ENCODE peak calls at places on chromosomes 13 and 19, in seven cellular contexts. One of them, this sample, is unnamed.

GRCh38 chr13:20401958-20402856 is 123.5 kb downstream of the CRYL1 start:
- DNase-seq in heart left ventricle: no peak
- DNase-seq in cardiac muscle cell: no peak
- DNase-seq in fibroblast of lung: peak; percentile 42
- DNase-seq in heart right ventricle: no peak
- DNase-seq in suprapubic skin: no peak
- DNase-seq in stomach: peak; percentile 15
- DNase-seq in this sample: peak; percentile 69

GRCh38 chr13:23547000-23547590 is 23.1 kb upstream of the TNFRSF19 start:
- DNase-seq in heart left ventricle: peak; percentile 58
- DNase-seq in cardiac muscle cell: no peak
- DNase-seq in fibroblast of lung: peak; percentile 45
- DNase-seq in heart right ventricle: peak; percentile 80
- DNase-seq in suprapubic skin: no peak
- DNase-seq in stomach: no peak
- DNase-seq in this sample: no peak

GRCh38 chr19:18114483-18114882 is 16.9 kb downstream of the MAST3 start:
- DNase-seq in heart left ventricle: no peak
- DNase-seq in cardiac muscle cell: no peak
- DNase-seq in fibroblast of lung: no peak
- DNase-seq in heart right ventricle: no peak
- DNase-seq in suprapubic skin: no peak
- DNase-seq in stomach: no peak
- DNase-seq in this sample: no peak

GRCh38 chr13:75258159-75258782 is 223.7 kb downstream of the TBC1D4 start:
- DNase-seq in heart left ventricle: no peak
- DNase-seq in cardiac muscle cell: peak; percentile 54
- DNase-seq in fibroblast of lung: peak; percentile 68
- DNase-seq in heart right ventricle: no peak
- DNase-seq in suprapubic skin: no peak
- DNase-seq in stomach: no peak
- DNase-seq in this sample: no peak

GRCh38 chr19:19628499-19629134 is 597 bp upstream of the LPAR2 start:
- DNase-seq in heart left ventricle: no peak
- DNase-seq in cardiac muscle cell: peak; percentile 86
- DNase-seq in fibroblast of lung: peak; percentile 72
- DNase-seq in heart right ventricle: no peak
- DNase-seq in suprapubic skin: no peak
- DNase-seq in stomach: peak; percentile 85
- DNase-seq in this sample: peak; percentile 62

GRCh38 chr13:100941811-100942361 is 267.3 kb upstream of the TMTC4 start:
- DNase-seq in heart left ventricle: no peak
- DNase-seq in cardiac muscle cell: no peak
- DNase-seq in fibroblast of lung: no peak
- DNase-seq in heart right ventricle: no peak
- DNase-seq in suprapubic skin: no peak
- DNase-seq in stomach: no peak
- DNase-seq in this sample: no peak

GRCh38 chr13:48220592-48221300 is 12.3 kb upstream of the ITM2B start:
- DNase-seq in heart left ventricle: no peak
- DNase-seq in cardiac muscle cell: no peak
- DNase-seq in fibroblast of lung: no peak
- DNase-seq in heart right ventricle: no peak
- DNase-seq in suprapubic skin: no peak
- DNase-seq in stomach: no peak
- DNase-seq in this sample: no peak

GRCh38 chr19:45774765-45775164 is 5.7 kb upstream of the SIX5 start:
- DNase-seq in heart left ventricle: no peak
- DNase-seq in cardiac muscle cell: no peak
- DNase-seq in fibroblast of lung: no peak
- DNase-seq in heart right ventricle: no peak
- DNase-seq in suprapubic skin: no peak
- DNase-seq in stomach: no peak
- DNase-seq in this sample: no peak

GRCh38 chr13:23356368-23356767 is 77.1 kb downstream of the SACS start:
- DNase-seq in heart left ventricle: no peak
- DNase-seq in cardiac muscle cell: no peak
- DNase-seq in fibroblast of lung: no peak
- DNase-seq in heart right ventricle: no peak
- DNase-seq in suprapubic skin: no peak
- DNase-seq in stomach: no peak
- DNase-seq in this sample: no peak

GRCh38 chr19:20179946-20180345 is 12.9 kb downstream of the ZNF486 start:
- DNase-seq in heart left ventricle: no peak
- DNase-seq in cardiac muscle cell: no peak
- DNase-seq in fibroblast of lung: no peak
- DNase-seq in heart right ventricle: no peak
- DNase-seq in suprapubic skin: no peak
- DNase-seq in stomach: no peak
- DNase-seq in this sample: no peak

GRCh38 chr13:48586591-48587103 is 53.8 kb upstream of the RCBTB2 start:
- DNase-seq in heart left ventricle: peak; percentile 75
- DNase-seq in cardiac muscle cell: no peak
- DNase-seq in fibroblast of lung: peak; percentile 24
- DNase-seq in heart right ventricle: peak; percentile 51
- DNase-seq in suprapubic skin: no peak
- DNase-seq in stomach: peak; percentile 54
- DNase-seq in this sample: no peak

GRCh38 chr13:64958106-64958505 is 2272.0 kb downstream of the PCDH9 start:
- DNase-seq in heart left ventricle: no peak
- DNase-seq in cardiac muscle cell: no peak
- DNase-seq in fibroblast of lung: no peak
- DNase-seq in heart right ventricle: no peak
- DNase-seq in suprapubic skin: no peak
- DNase-seq in stomach: no peak
- DNase-seq in this sample: no peak

GRCh38 chr13:49610176-49610575 is 18.1 kb upstream of the ARL11 start:
- DNase-seq in heart left ventricle: peak; percentile 27
- DNase-seq in cardiac muscle cell: peak; percentile 93
- DNase-seq in fibroblast of lung: no peak
- DNase-seq in heart right ventricle: no peak
- DNase-seq in suprapubic skin: no peak
- DNase-seq in stomach: no peak
- DNase-seq in this sample: no peak

GRCh38 chr13:41611385-41611784 is 154.0 kb downstream of the RGCC start:
- DNase-seq in heart left ventricle: no peak
- DNase-seq in cardiac muscle cell: no peak
- DNase-seq in fibroblast of lung: no peak
- DNase-seq in heart right ventricle: no peak
- DNase-seq in suprapubic skin: no peak
- DNase-seq in stomach: no peak
- DNase-seq in this sample: no peak

GRCh38 chr13:87754097-87754496 is 82.9 kb downstream of the SLITRK5 start:
- DNase-seq in heart left ventricle: no peak
- DNase-seq in cardiac muscle cell: no peak
- DNase-seq in fibroblast of lung: no peak
- DNase-seq in heart right ventricle: no peak
- DNase-seq in suprapubic skin: no peak
- DNase-seq in stomach: no peak
- DNase-seq in this sample: no peak

GRCh38 chr19:20339444-20339843 is 172.4 kb downstream of the ZNF486 start:
- DNase-seq in heart left ventricle: no peak
- DNase-seq in cardiac muscle cell: no peak
- DNase-seq in fibroblast of lung: no peak
- DNase-seq in heart right ventricle: no peak
- DNase-seq in suprapubic skin: no peak
- DNase-seq in stomach: no peak
- DNase-seq in this sample: no peak

GRCh38 chr19:40605201-40605971 is 4.2 kb downstream of the LTBP4 start:
- DNase-seq in heart left ventricle: peak; percentile 65
- DNase-seq in cardiac muscle cell: peak; percentile 72
- DNase-seq in fibroblast of lung: peak; percentile 63
- DNase-seq in heart right ventricle: peak; percentile 76
- DNase-seq in suprapubic skin: no peak
- DNase-seq in stomach: peak; percentile 86
- DNase-seq in this sample: peak; percentile 86

GRCh38 chr13:29621401-29621800 is 25.9 kb upstream of the SLC7A1 start:
- DNase-seq in heart left ventricle: no peak
- DNase-seq in cardiac muscle cell: no peak
- DNase-seq in fibroblast of lung: no peak
- DNase-seq in heart right ventricle: no peak
- DNase-seq in suprapubic skin: no peak
- DNase-seq in stomach: no peak
- DNase-seq in this sample: peak; percentile 64

GRCh38 chr13:29619995-29620394 is 24.5 kb upstream of the SLC7A1 start:
- DNase-seq in heart left ventricle: no peak
- DNase-seq in cardiac muscle cell: no peak
- DNase-seq in fibroblast of lung: no peak
- DNase-seq in heart right ventricle: no peak
- DNase-seq in suprapubic skin: no peak
- DNase-seq in stomach: no peak
- DNase-seq in this sample: peak; percentile 70

GRCh38 chr13:29624997-29625396 is 29.5 kb upstream of the SLC7A1 start:
- DNase-seq in heart left ventricle: no peak
- DNase-seq in cardiac muscle cell: no peak
- DNase-seq in fibroblast of lung: no peak
- DNase-seq in heart right ventricle: no peak
- DNase-seq in suprapubic skin: no peak
- DNase-seq in stomach: no peak
- DNase-seq in this sample: no peak

DNA sequence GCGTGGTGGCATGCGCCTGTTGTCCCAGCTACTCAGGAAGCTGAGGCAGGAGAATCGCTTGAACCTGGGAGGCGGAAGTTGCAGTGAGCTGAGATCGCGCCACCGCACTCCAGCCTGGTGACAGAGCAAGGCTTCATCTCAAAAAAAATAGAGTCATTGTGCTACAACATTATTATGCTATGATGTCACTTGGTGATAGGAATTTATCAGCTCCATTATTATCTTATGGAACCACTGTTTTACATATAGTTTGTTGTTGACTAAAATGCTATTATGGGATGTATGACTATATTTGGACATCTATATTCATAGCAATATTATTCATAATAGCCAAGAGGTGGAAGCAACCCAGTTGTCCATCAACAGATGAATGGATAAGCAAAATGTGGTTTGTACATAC is 26.4 kb upstream of the SLC7A1 start:
- DNase-seq in heart left ventricle: no peak
- DNase-seq in cardiac muscle cell: no peak
- DNase-seq in fibroblast of lung: no peak
- DNase-seq in heart right ventricle: no peak
- DNase-seq in suprapubic skin: no peak
- DNase-seq in stomach: no peak
- DNase-seq in this sample: no peak
- H3K27me3 ChIP-seq in heart left ventricle: no peaks in the 10 kb centered on the region
- H3K27me3 ChIP-seq in cardiac muscle cell: no peaks in the 10 kb centered on the region
- H3K27me3 ChIP-seq in fibroblast of lung: no peaks in the 10 kb centered on the region
- H3K27me3 ChIP-seq in heart right ventricle: no peaks in the 10 kb centered on the region
- H3K27me3 ChIP-seq in suprapubic skin: no peaks in the 10 kb centered on the region
- H3K27me3 ChIP-seq in stomach: no peaks in the 10 kb centered on the region
- H3K27me3 ChIP-seq in this sample: peaks cover 4% of the 10 kb centered on the region

DNA sequence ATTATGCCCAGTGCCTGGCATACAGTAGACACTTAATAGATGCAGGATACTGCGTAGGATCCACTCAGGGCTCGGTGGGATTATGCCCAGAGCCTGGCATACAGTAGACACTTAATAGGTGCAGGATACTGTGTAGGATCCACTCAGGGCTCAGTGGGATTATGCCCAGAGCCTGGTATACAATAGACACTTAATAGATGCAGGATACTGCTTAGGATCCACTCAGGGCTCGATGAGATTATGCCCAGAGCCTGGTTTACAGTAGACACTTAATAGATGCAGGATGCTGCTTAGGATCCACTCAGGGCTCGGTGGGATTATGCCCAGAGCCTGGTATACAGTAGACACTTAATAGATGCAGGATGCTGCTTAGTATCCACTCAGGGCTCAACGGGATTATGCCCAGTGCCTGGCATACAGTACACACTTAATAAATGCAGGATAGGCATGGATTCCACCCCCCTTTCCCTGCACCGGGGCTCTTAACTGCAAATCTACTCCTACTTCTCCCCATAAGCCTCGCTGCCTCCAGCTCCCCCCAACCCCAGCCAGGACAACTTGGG is 24.9 kb downstream of the SMIM24 start:
- DNase-seq in heart left ventricle: no peak
- DNase-seq in cardiac muscle cell: no peak
- DNase-seq in fibroblast of lung: no peak
- DNase-seq in heart right ventricle: no peak
- DNase-seq in suprapubic skin: no peak
- DNase-seq in stomach: no peak
- DNase-seq in this sample: no peak
- H3K4me1 ChIP-seq in heart left ventricle: peaks cover 56% of the 10 kb centered on the region
- H3K4me1 ChIP-seq in cardiac muscle cell: peaks cover 19% of the 10 kb centered on the region
- H3K4me1 ChIP-seq in fibroblast of lung: peaks cover 25% of the 10 kb centered on the region
- H3K4me1 ChIP-seq in heart right ventricle: peaks cover 54% of the 10 kb centered on the region
- H3K4me1 ChIP-seq in suprapubic skin: peaks cover 41% of the 10 kb centered on the region
- H3K4me1 ChIP-seq in stomach: peaks cover 41% of the 10 kb centered on the region
- H3K4me1 ChIP-seq in this sample: no peaks in the 10 kb centered on the region

GRCh38 chr13:34152996-34153395 is 335.0 kb downstream of the RFC3 start:
- DNase-seq in heart left ventricle: no peak
- DNase-seq in cardiac muscle cell: no peak
- DNase-seq in fibroblast of lung: no peak
- DNase-seq in heart right ventricle: no peak
- DNase-seq in suprapubic skin: no peak
- DNase-seq in stomach: no peak
- DNase-seq in this sample: no peak

GRCh38 chr13:34159946-34160345 is 342.0 kb downstream of the RFC3 start:
- DNase-seq in heart left ventricle: no peak
- DNase-seq in cardiac muscle cell: no peak
- DNase-seq in fibroblast of lung: no peak
- DNase-seq in heart right ventricle: no peak
- DNase-seq in suprapubic skin: no peak
- DNase-seq in stomach: no peak
- DNase-seq in this sample: no peak

GRCh38 chr13:34153428-34154180 is 335.7 kb downstream of the RFC3 start:
- DNase-seq in heart left ventricle: peak; percentile 12
- DNase-seq in cardiac muscle cell: peak; percentile 30
- DNase-seq in fibroblast of lung: no peak
- DNase-seq in heart right ventricle: no peak
- DNase-seq in suprapubic skin: no peak
- DNase-seq in stomach: peak; percentile 35
- DNase-seq in this sample: no peak

GRCh38 chr13:34155931-34156607 is 338.1 kb downstream of the RFC3 start:
- DNase-seq in heart left ventricle: no peak
- DNase-seq in cardiac muscle cell: no peak
- DNase-seq in fibroblast of lung: peak; percentile 23
- DNase-seq in heart right ventricle: no peak
- DNase-seq in suprapubic skin: no peak
- DNase-seq in stomach: no peak
- DNase-seq in this sample: peak; percentile 77

GRCh38 chr13:34156841-34157365 is 339.0 kb downstream of the RFC3 start:
- DNase-seq in heart left ventricle: peak; percentile 55
- DNase-seq in cardiac muscle cell: no peak
- DNase-seq in fibroblast of lung: peak; percentile 83
- DNase-seq in heart right ventricle: peak; percentile 18
- DNase-seq in suprapubic skin: no peak
- DNase-seq in stomach: peak; percentile 85
- DNase-seq in this sample: peak; percentile 96
- H3K27ac ChIP-seq in heart left ventricle: peak overlapping the region; percentile 11
- H3K27ac ChIP-seq in cardiac muscle cell: no peak overlapping the region
- H3K27ac ChIP-seq in fibroblast of lung: peak overlapping the region; percentile 37
- H3K27ac ChIP-seq in heart right ventricle: no peak overlapping the region
- H3K27ac ChIP-seq in suprapubic skin: no peak overlapping the region
- H3K27ac ChIP-seq in stomach: peak overlapping the region; percentile 17
- H3K27ac ChIP-seq in this sample: peak overlapping the region; percentile 82

GRCh38 chr13:95005300-95005699 is 293.0 kb upstream of the SOX21 start:
- DNase-seq in heart left ventricle: no peak
- DNase-seq in cardiac muscle cell: no peak
- DNase-seq in fibroblast of lung: no peak
- DNase-seq in heart right ventricle: no peak
- DNase-seq in suprapubic skin: no peak
- DNase-seq in stomach: no peak
- DNase-seq in this sample: no peak
- H3K27me3 ChIP-seq in heart left ventricle: peaks cover 5% of the 10 kb centered on the region
- H3K27me3 ChIP-seq in cardiac muscle cell: peaks cover 45% of the 10 kb centered on the region
- H3K27me3 ChIP-seq in fibroblast of lung: peaks cover 8% of the 10 kb centered on the region
- H3K27me3 ChIP-seq in heart right ventricle: peaks cover 39% of the 10 kb centered on the region
- H3K27me3 ChIP-seq in suprapubic skin: peaks cover 12% of the 10 kb centered on the region
- H3K27me3 ChIP-seq in stomach: peaks cover 7% of the 10 kb centered on the region
- H3K27me3 ChIP-seq in this sample: peaks cover 18% of the 10 kb centered on the region

This sample was measured in foreskin keratinocyte.